ENCODE peak calls at places on chromosome 15, in seven cellular contexts. M is tibial nerve; Q is stimulated activated CD4-positive, alpha-beta T cell treated with anti-CD3 and anti-CD28 coated beads, Interleukin-1b, Interleukin-23, amount 100 ng/mL, for 1 hour; G is LHCN-M2; C is NCI-H460; O is glutamatergic neuron; S is NCI-H774. W is an unnamed sample.

GRCh38 chr15:101445562-101446526 is 43.7 kb downstream of the PCSK6 start:
- DNase-seq in S (no peak), M (peak; percentile 47), C (peak; percentile 38), Q (no peak), O (no peak), G (peak; percentile 18), W (no peak)

GRCh38 chr15:63308491-63308890 is 31.1 kb downstream of the APH1B start:
- DNase-seq in O (no peak), Q (no peak), S (no peak), G (no peak), C (no peak), M (no peak), W (no peak)

GRCh38 chr15:69996321-69996720 is 101.4 kb downstream of the TLE3 start:
- DNase-seq in G (no peak), O (no peak), Q (no peak), S (peak; percentile 49), M (no peak), C (no peak), W (peak; percentile 84)

GRCh38 chr15:82129769-82130168 is 84.0 kb upstream of the MEX3B start:
- DNase-seq in M (no peak), O (no peak), S (no peak), G (peak; percentile 99), Q (no peak), C (no peak), W (no peak)

GRCh38 chr15:36175781-36176211 is 403.6 kb upstream of the CDIN1 start:
- DNase-seq in Q (no peak), C (no peak), M (no peak), O (no peak), S (no peak), G (no peak), W (no peak)

GRCh38 chr15:66039117-66039860 is 170.0 kb downstream of the RAB11A start:
- DNase-seq in C (no peak), O (no peak), Q (no peak), M (no peak), G (no peak), S (no peak), W (no peak)

GRCh38 chr15:26661727-26662126 is 111.1 kb downstream of the GABRB3 start:
- DNase-seq in Q (no peak), C (no peak), O (no peak), G (no peak), S (no peak), M (no peak), W (no peak)

GRCh38 chr15:60012695-60013094 is 8.6 kb downstream of the FOXB1 start:
- DNase-seq in G (no peak), M (no peak), Q (no peak), O (no peak), C (no peak), S (no peak), W (no peak)

GRCh38 chr15:87348746-87349145 is 907.8 kb downstream of the NTRK3 start:
- DNase-seq in Q (no peak), M (no peak), C (no peak), G (peak; percentile 34), S (no peak), O (no peak), W (peak; percentile 8)

GRCh38 chr15:31974855-31975421 is 55.4 kb upstream of the CHRNA7 start:
- DNase-seq in M (no peak), G (no peak), O (peak; percentile 72), S (peak; percentile 37), C (peak; percentile 49), Q (no peak), W (peak; percentile 71)

GRCh38 chr15:91866971-91867372 is 13.5 kb downstream of the SLCO3A1 start:
- DNase-seq in S (no peak), G (no peak), C (no peak), M (no peak), Q (no peak), O (no peak), W (no peak)

GRCh38 chr15:64934023-64934422 is 22.3 kb downstream of the ANKDD1A start:
- DNase-seq in M (no peak), Q (no peak), O (no peak), C (no peak), S (no peak), G (no peak), W (no peak)

GRCh38 chr15:40333922-40334492 is 6.7 kb downstream of the CCDC9B start:
- DNase-seq in O (no peak), G (no peak), Q (no peak), M (no peak), C (no peak), S (no peak), W (no peak)

GRCh38 chr15:100053476-100054121 is 288.2 kb downstream of the ADAMTS17 start:
- DNase-seq in S (no peak), G (no peak), Q (no peak), C (no peak), M (no peak), O (no peak), W (no peak)

GRCh38 chr15:60729850-60730458 is 251.0 kb upstream of the ICE2 start:
- DNase-seq in C (no peak), G (no peak), O (no peak), Q (no peak), M (no peak), S (no peak), W (no peak)

GRCh38 chr15:76391847-76392246 is 55.3 kb downstream of the ISL2 start:
- DNase-seq in C (no peak), S (no peak), G (peak; percentile 29), Q (no peak), M (no peak), O (no peak), W (no peak)

GRCh38 chr15:73341886-73342600 is 26.7 kb downstream of the HCN4 start:
- DNase-seq in G (no peak), S (no peak), Q (no peak), C (no peak), M (no peak), O (no peak), W (no peak)

GRCh38 chr15:71747128-71748083 is 62.9 kb upstream of the NR2E3 start:
- DNase-seq in M (no peak), Q (no peak), G (peak; percentile 94), O (no peak), C (peak; percentile 91), S (no peak), W (no peak)

GRCh38 chr15:69390575-69390974 is 23.6 kb upstream of the KIF23 start:
- DNase-seq in Q (no peak), C (no peak), O (no peak), G (peak; percentile 69), S (no peak), M (no peak), W (no peak)

GRCh38 chr15:29208352-29208751 is 61.3 kb downstream of the NSMCE3 start:
- DNase-seq in S (peak; percentile 7), C (no peak), Q (no peak), G (peak; percentile 4), O (no peak), M (no peak), W (peak; percentile 60)